ENCODE peak calls at places on chromosomes 6 and 20, in six cellular contexts. D is fibroblast of lung, R is adrenal gland, P is PC-3, C is ovary, F is tibial nerve. A is an unnamed sample. For H3K27me3, the result is how much of the 10 kb centered on the place peaks cover.

GRCh38 chr6:7216941-7217621 is 95.9 kb downstream of the SSR1 start:
- DNase-seq in D (peak), R (peak), P (no peak), C (no peak), F (no peak), A (no peak)

GRCh38 chr6:24840187-24840586 is 41.5 kb upstream of the ARMH2 start:
- DNase-seq in D (no peak), R (no peak), P (no peak), C (no peak), F (no peak), A (no peak)

GRCh38 chr6:126873351-126873750 is 245.1 kb upstream of the RSPO3 start:
- DNase-seq in D (no peak), R (no peak), P (no peak), C (no peak), F (no peak), A (no peak)

GRCh38 chr6:40293824-40294188 is 293.4 kb downstream of the LRFN2 start:
- DNase-seq in D (no peak), R (no peak), P (no peak), C (no peak), F (no peak), A (no peak)

GRCh38 chr6:112911949-112912348 is 564.8 kb downstream of the RFPL4B start:
- DNase-seq in D (peak), R (no peak), P (no peak), C (no peak), F (no peak), A (no peak)

GRCh38 chr6:52815167-52816092 is 11.8 kb upstream of the GSTA1 start:
- DNase-seq in D (peak), R (peak), P (peak), C (peak), F (no peak), A (no peak)

GRCh38 chr6:44339763-44340625 is 2.5 kb upstream of the SPATS1 start:
- DNase-seq in D (no peak), R (peak), P (peak), C (no peak), F (no peak), A (peak)

GRCh38 chr20:24653306-24653705 is 183.9 kb downstream of the SYNDIG1 start:
- DNase-seq in D (no peak), R (no peak), P (peak), C (no peak), F (no peak), A (no peak)

GRCh38 chr20:32482251-32483220 is 102.6 kb downstream of the NOL4L start:
- DNase-seq in D (no peak), R (peak), P (peak), C (peak), F (no peak), A (no peak)

GRCh38 chr20:49612127-49612738 is 44.3 kb upstream of the PTGIS start:
- DNase-seq in D (no peak), R (no peak), P (no peak), C (no peak), F (peak), A (no peak)

GRCh38 chr20:37358366-37359150 is 12.6 kb downstream of the SRC start:
- DNase-seq in D (no peak), R (peak), P (peak), C (peak), F (no peak), A (no peak)

GRCh38 chr6:72525821-72526550 is 95.9 kb upstream of the KCNQ5 start:
- DNase-seq in D (no peak), R (no peak), P (no peak), C (no peak), F (no peak), A (no peak)

GRCh38 chr6:12593720-12594540 is 122.6 kb upstream of the PHACTR1 start:
- DNase-seq in D (no peak), R (no peak), P (no peak), C (no peak), F (no peak), A (peak)

GRCh38 chr6:32079566-32080290 is 29.4 kb downstream of the TNXB start:
- DNase-seq in D (no peak), R (no peak), P (peak), C (no peak), F (no peak), A (no peak)

GRCh38 chr20:44704551-44704971 is 10.6 kb upstream of the CCN5 start:
- DNase-seq in D (peak), R (peak), P (peak), C (peak), F (no peak), A (no peak)

GRCh38 chr6:15993716-15994228 is 135.1 kb upstream of the MYLIP start:
- DNase-seq in D (no peak), R (no peak), P (no peak), C (no peak), F (no peak), A (no peak)

GRCh38 chr6:96814581-96814980 is 22.7 kb downstream of the GPR63 start:
- DNase-seq in D (no peak), R (no peak), P (no peak), C (no peak), F (no peak), A (no peak)

GRCh38 chr6:35031611-35032529 is 109.3 kb downstream of the TCP11 start:
- DNase-seq in D (no peak), R (no peak), P (no peak), C (no peak), F (no peak), A (no peak)

GRCh38 chr6:34462561-34462971 is 3.3 kb upstream of the PACSIN1 start:
- DNase-seq in D (peak), R (peak), P (peak), C (no peak), F (no peak), A (no peak)

GRCh38 chr6:154969796-154970195 is 25.3 kb upstream of the TIAM2 start:
- DNase-seq in D (peak), R (no peak), P (no peak), C (no peak), F (no peak), A (no peak)

GRCh38 chr6:100088009-100088408 is 94.0 kb upstream of the MCHR2 start:
- DNase-seq in D (peak), R (no peak), P (peak), C (no peak), F (no peak), A (no peak)

GRCh38 chr6:22545051-22545450 is 24.3 kb upstream of the HDGFL1 start:
- DNase-seq in D (no peak), R (no peak), P (no peak), C (no peak), F (no peak), A (no peak)

GRCh38 chr6:166712554-166713228 is 85.6 kb upstream of the RPS6KA2 start:
- DNase-seq in D (no peak), R (no peak), P (no peak), C (no peak), F (no peak), A (no peak)

GRCh38 chr6:37190159-37190535 is 20.2 kb downstream of the PIM1 start:
- DNase-seq in D (no peak), R (no peak), P (no peak), C (no peak), F (no peak), A (no peak)

GRCh38 chr20:50690979-50691584 is at the start of gene RIPOR3:
- DNase-seq in D (no peak), R (no peak), P (no peak), C (peak), F (no peak), A (no peak)

GRCh38 chr6:144372116-144372515 is 87.0 kb downstream of the UTRN start:
- DNase-seq in D (no peak), R (no peak), P (no peak), C (no peak), F (no peak), A (no peak)

GRCh38 chr6:119333707-119334295 is 15.8 kb downstream of the MAN1A1 start:
- DNase-seq in D (no peak), R (no peak), P (peak), C (no peak), F (no peak), A (no peak)
- TF ChIP-seq CTCF in D (peak), R (no peak), P (peak), C (no peak), F (no peak), A (peak)

GRCh38 chr20:8020314-8021079 is 936 bp upstream of the TMX4 start:
- DNase-seq in D (no peak), R (no peak), P (peak), C (no peak), F (no peak), A (peak)
- H3K4me3 ChIP-seq in D (no peak), R (peak), P (peak), C (peak), F (no peak), A (no peak)

GRCh38 chr20:2809690-2810089 is 5.1 kb upstream of the C20orf141 start:
- DNase-seq in D (no peak), R (no peak), P (no peak), C (no peak), F (no peak), A (no peak)

GRCh38 chr20:2806351-2806701 is 5.9 kb upstream of the CPXM1 start:
- DNase-seq in D (no peak), R (no peak), P (no peak), C (no peak), F (no peak), A (no peak)

GRCh38 chr20:2804921-2805681 is 4.7 kb upstream of the CPXM1 start:
- DNase-seq in D (no peak), R (no peak), P (no peak), C (no peak), F (no peak), A (no peak)

GRCh38 chr20:2805682-2806350 is 5.4 kb upstream of the CPXM1 start:
- DNase-seq in D (no peak), R (no peak), P (no peak), C (no peak), F (no peak), A (no peak)

DNA sequence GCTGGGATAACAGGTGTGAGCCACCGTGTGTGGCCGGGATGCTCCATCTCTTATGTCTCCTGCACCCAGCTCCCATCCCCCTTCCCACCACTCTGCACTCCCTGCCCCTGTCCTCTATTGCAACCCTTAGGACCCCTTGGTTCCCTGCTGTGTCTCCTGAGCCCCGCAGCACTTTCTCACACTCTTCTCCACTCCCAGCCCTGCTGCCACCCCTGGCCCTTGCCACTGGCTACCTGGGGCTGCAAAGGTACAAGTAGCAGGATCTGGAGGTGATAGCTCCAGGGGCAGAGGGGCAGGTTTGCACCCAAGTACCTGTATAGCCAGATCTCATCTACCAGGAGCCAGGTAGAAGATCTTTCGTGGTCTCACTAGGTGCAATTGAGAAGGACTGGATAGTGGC is 6.6 kb upstream of the CPXM1 start:
- DNase-seq in D (no peak), R (no peak), P (no peak), C (no peak), F (no peak), A (no peak)
- H3K27me3 ChIP-seq in D (under half), R (under half), P (under half), C (under half), F (half or more), A (under half)

GRCh38 chr6:46733410-46733809 is 1.8 kb downstream of the PLA2G7 start:
- DNase-seq in D (no peak), R (no peak), P (no peak), C (no peak), F (no peak), A (no peak)

GRCh38 chr6:46736913-46737312 is 1.7 kb upstream of the PLA2G7 start:
- DNase-seq in D (no peak), R (no peak), P (peak), C (no peak), F (no peak), A (no peak)

GRCh38 chr6:46730918-46731461 is 4.2 kb downstream of the PLA2G7 start:
- DNase-seq in D (no peak), R (no peak), P (no peak), C (no peak), F (no peak), A (no peak)

GRCh38 chr6:46735720-46736031 is 501 bp upstream of the PLA2G7 start:
- DNase-seq in D (no peak), R (no peak), P (no peak), C (no peak), F (no peak), A (no peak)

DNA sequence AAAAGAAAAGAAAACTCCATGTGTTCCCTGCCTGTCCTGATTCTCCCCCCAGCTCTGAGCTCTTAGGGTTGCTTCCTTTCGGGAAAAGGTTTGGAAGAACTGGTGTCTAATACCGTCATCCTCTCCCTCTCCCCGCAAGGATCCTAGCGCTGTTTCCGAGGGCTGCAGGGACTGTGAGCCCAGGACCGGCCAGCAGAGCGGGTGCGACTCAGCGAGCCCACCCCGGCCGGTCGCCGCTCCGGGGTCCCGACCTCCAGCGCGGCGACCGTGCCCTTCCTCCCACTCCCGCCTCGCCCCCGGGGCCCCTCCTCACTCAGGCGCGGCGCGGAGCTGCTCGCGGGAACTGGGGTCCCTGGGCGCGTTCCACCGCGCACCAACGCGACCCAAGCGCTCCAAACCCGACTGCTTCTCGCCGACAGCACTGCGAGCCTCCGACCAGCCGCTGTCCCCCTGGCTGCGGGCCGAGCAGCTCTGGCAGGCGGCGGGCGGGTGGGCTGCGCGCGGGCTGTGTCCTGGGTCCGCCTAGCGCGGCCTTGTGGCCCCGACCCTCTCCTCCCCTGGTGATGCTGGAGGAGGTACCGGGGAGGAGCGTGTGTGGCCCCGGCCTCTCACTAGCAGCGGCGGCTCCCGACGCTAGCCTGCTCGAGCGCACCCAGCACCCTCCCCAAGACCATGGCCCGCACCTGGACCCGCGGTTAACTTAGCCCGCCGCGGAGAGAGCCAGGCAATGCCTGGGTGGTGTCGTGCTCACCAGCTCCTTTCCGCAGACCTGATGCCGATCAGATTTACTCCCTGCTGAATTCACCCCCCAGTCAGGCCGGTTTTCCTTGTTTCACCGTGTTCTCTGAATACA is at the start of gene PLA2G7:
- DNase-seq in D (peak), R (peak), P (peak), C (no peak), F (no peak), A (no peak)
- TF ChIP-seq CTCF in D (no peak), R (no peak), P (no peak), C (no peak), F (no peak), A (no peak)

DNA sequence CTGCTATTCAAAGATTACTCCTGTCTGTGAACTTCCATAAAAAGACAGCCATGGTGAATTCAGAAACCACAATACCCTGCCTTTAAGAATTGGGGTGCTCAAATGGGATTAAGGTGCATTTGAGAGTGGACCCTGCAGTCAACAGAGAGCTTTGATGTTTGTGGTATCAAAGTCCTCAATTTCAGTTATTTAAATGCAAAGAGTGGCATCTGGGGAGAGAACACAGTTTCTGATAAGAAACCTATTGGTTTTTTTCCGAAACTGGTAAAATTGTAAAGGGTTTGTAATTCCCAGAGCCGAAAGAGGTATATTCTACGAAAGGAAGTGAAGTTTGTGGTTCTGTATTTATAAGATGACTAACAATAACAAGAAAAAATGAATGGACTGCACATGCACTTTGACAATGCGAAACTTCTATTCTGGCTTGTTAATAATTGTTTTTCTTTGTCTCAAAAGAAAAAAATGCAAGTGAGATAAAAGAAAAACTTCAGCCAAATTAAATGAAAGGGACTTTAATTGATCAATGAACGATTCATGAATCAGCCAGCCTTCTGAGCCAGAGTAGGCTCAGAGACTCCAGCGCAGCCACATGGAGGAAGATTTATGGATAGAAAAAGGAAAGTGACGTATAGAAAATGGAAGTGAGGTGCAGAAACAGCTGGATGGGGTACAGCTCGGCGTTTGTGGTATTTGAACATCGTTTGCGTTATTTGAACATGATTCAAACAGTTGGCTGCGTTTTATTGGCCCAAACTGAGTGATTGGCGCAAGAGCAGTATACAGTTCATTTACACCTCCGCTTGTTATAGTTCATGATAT is 70.5 kb upstream of the DUSP22 start:
- DNase-seq in D (peak), R (no peak), P (peak), C (no peak), F (no peak), A (no peak)
- H3K4me3 ChIP-seq in D (no peak), R (no peak), P (peak), C (no peak), F (no peak), A (no peak)

GRCh38 chr20:62427172-62428007 is at the start of gene RBBP8NL:
- DNase-seq in D (no peak), R (no peak), P (peak), C (no peak), F (no peak), A (peak)

GRCh38 chr20:62430311-62430853 is 3.0 kb upstream of the RBBP8NL start:
- DNase-seq in D (no peak), R (no peak), P (no peak), C (no peak), F (no peak), A (no peak)

GRCh38 chr20:62428008-62428384 is 657 bp upstream of the RBBP8NL start:
- DNase-seq in D (no peak), R (no peak), P (no peak), C (no peak), F (no peak), A (no peak)

GRCh38 chr20:62429455-62430310 is 2.3 kb upstream of the RBBP8NL start:
- DNase-seq in D (no peak), R (no peak), P (peak), C (no peak), F (no peak), A (no peak)

GRCh38 chr20:62428396-62429160 is 1.2 kb upstream of the RBBP8NL start:
- DNase-seq in D (no peak), R (no peak), P (no peak), C (no peak), F (no peak), A (no peak)
- H3K27me3 ChIP-seq in D (under half), R (under half), P (under half), C (under half), F (half or more), A (half or more)

A was measured in kidney epithelial cell.